ENCODE peak calls at places on chromosomes 4 and X, in ten cellular contexts. Y, H, L, D, O, A, N, V, Z and F are unnamed samples.

GRCh38 chr4:184350213-184350817 is 124.0 kb downstream of the IRF2 start:
- DNase-seq in A (no peak), Y (no peak), O (no peak), D (no peak), V (no peak), N (no peak), L (no peak), Z (no peak), H (no peak), F (no peak)

GRCh38 chr4:121408-122084 is 2.8 kb upstream of the ZNF718 start:
- DNase-seq in A (no peak), Z (no peak), O (no peak), Y (no peak), D (no peak), L (no peak), H (no peak), V (peak; percentile 32), N (no peak), F (no peak)

GRCh38 chr4:90727938-90728337 is 600.7 kb downstream of the CCSER1 start:
- DNase-seq in L (no peak), Z (no peak), O (no peak), Y (no peak), D (peak; percentile 6), H (no peak), V (no peak), A (no peak), N (no peak), F (no peak)

GRCh38 chr4:8571702-8572685 is 8.2 kb upstream of the GPR78 start:
- DNase-seq in V (no peak), L (no peak), Y (no peak), O (no peak), H (no peak), Z (no peak), A (peak; percentile 6), N (no peak), D (no peak), F (no peak)

GRCh38 chr4:137909910-137910309 is 332.2 kb downstream of the SLC7A11 start:
- DNase-seq in H (no peak), Y (no peak), O (no peak), L (peak; percentile 13), D (no peak), V (no peak), A (no peak), Z (peak; percentile 24), N (peak; percentile 14), F (no peak)

GRCh38 chrX:118975831-118976598 is 1.6 kb downstream of the LONRF3 start:
- DNase-seq in H (no peak), Z (peak; percentile 61), O (peak; percentile 86), V (peak; percentile 1), Y (peak; percentile 58), N (peak; percentile 58), L (peak; percentile 46), A (peak; percentile 79), D (no peak), F (peak; percentile 41)

GRCh38 chr4:185825737-185826136 is 13.7 kb upstream of the SORBS2 start:
- DNase-seq in Y (no peak), A (no peak), H (no peak), V (no peak), D (no peak), L (no peak), N (no peak), Z (no peak), O (no peak), F (no peak)

GRCh38 chr4:2744576-2745270 is 11.4 kb downstream of the TNIP2 start:
- DNase-seq in Y (no peak), V (no peak), O (no peak), N (no peak), Z (no peak), D (no peak), A (no peak), H (no peak), L (no peak), F (no peak)

GRCh38 chr4:3286335-3287175 is 6.3 kb upstream of the RGS12 start:
- DNase-seq in L (no peak), N (no peak), H (no peak), Z (no peak), O (no peak), V (peak; percentile 86), Y (peak; percentile 84), A (no peak), D (no peak), F (peak; percentile 88)

GRCh38 chrX:151735219-151735618 is 673 bp downstream of the CNGA2 start:
- DNase-seq in Z (no peak), L (no peak), V (no peak), A (no peak), Y (no peak), D (no peak), N (no peak), H (no peak), O (no peak), F (no peak)

GRCh38 chr4:62232755-62233280 is 1032.7 kb downstream of the ADGRL3 start:
- DNase-seq in O (no peak), L (no peak), N (no peak), H (no peak), Z (no peak), A (no peak), D (no peak), Y (no peak), V (no peak), F (no peak)

GRCh38 chr4:140645614-140646412 is 77.1 kb upstream of the UCP1 start:
- DNase-seq in O (no peak), V (no peak), Y (no peak), L (no peak), Z (no peak), H (no peak), A (peak; percentile 73), N (no peak), D (no peak), F (no peak)

GRCh38 chr4:76748649-76749048 is 149.3 kb downstream of the SOWAHB start:
- DNase-seq in A (no peak), N (peak; percentile 48), L (peak; percentile 50), H (no peak), V (peak; percentile 75), Y (no peak), Z (no peak), O (no peak), D (peak; percentile 62), F (peak; percentile 51)
- TF ChIP-seq CTCF in A (no peak), N (peak; percentile 20), L (peak; percentile 11), H (peak; percentile 49), V (peak; percentile 49), Y (no peak), Z (no peak), O (no peak), D (peak; percentile 42), F (peak; percentile 30)

DNA sequence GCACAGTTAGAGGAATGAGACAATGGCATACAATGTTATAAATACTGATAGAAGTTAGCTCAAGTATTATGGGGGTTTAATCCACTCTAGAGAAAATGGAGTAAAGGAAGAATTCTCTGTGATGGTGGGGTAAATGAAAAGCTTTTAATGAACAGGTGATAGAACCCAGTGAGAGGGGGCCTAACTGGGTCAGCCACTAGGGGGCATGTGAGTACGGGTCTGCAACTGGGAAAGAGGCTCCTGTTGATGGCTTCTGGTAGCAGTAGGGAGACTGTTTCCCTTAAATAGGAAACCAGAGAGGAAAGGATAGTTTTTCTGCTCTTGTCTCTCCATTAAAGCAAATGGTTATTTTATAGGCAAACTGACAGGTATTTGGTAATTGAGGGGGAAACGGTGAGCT is 132.8 kb upstream of the GPR101 start:
- DNase-seq in Y (no peak), O (no peak), H (no peak), N (no peak), L (no peak), Z (no peak), V (peak; percentile 4), D (no peak), A (no peak), F (no peak)
- TF ChIP-seq CTCF in Y (no peak), O (no peak), H (no peak), N (no peak), L (no peak), Z (no peak), V (peak; percentile 43), D (no peak), A (no peak), F (peak; percentile 21)

GRCh38 chrX:63506320-63506719 is 155.2 kb upstream of the SPIN4 start:
- DNase-seq in H (peak; percentile 26), Z (no peak), A (no peak), O (no peak), L (peak; percentile 61), V (peak; percentile 33), D (peak; percentile 39), Y (no peak), N (peak; percentile 62), F (peak; percentile 6)
- TF ChIP-seq CTCF in H (peak; percentile 62), Z (peak; percentile 15), A (peak; percentile 36), O (no peak), L (no peak), V (no peak), D (peak; percentile 15), Y (no peak), N (peak; percentile 32), F (peak; percentile 1)

GRCh38 chr4:47510506-47511143 is 25.6 kb downstream of the ATP10D start:
- DNase-seq in Z (no peak), L (peak; percentile 48), H (peak; percentile 23), D (peak; percentile 57), O (no peak), N (peak; percentile 45), Y (peak; percentile 18), A (no peak), V (peak; percentile 82), F (peak; percentile 52)
- TF ChIP-seq CTCF in Z (peak; percentile 15), L (peak; percentile 26), H (peak; percentile 73), D (peak; percentile 34), O (no peak), N (peak; percentile 32), Y (peak; percentile 73), A (no peak), V (no peak), F (no peak)

DNA sequence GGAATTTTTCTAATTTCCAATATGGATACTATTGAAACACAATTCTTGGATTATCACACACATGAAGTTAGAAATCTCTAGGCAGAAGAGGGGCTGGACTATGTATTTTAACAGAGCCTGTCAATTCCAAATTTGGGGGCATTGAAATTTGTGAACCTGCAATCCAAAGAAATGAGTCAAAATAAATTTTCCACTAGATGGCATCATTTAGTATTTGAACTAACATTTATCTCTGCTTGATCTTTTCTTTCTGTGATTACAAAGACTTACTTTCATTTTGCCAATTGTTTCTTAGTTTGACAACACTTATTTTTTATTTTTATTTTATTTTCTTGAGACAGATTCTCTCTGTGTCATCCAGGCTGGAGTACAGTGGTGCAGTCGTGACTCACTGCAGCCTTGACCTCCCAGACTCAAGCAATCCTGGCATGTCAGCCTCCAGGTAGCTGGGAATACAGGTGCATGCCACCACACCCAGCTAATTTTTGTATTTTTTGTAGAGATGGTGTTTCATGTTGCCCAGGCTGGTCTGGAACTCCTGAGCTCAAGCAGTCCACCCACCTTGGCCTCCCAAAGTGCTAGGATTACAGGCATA is 2.7 kb upstream of the PYURF start:
- DNase-seq in Z (no peak), A (no peak), L (peak; percentile 5), H (peak; percentile 22), D (no peak), Y (no peak), V (no peak), O (no peak), N (no peak), F (peak; percentile 33)
- TF ChIP-seq CTCF in Z (no peak), A (peak; percentile 20), L (no peak), H (peak; percentile 70), D (peak; percentile 8), Y (peak; percentile 61), V (no peak), O (peak; percentile 10), N (no peak), F (peak; percentile 11)

GRCh38 chr4:89640620-89641366 is 196.2 kb downstream of the SNCA start:
- DNase-seq in V (no peak), D (peak; percentile 63), Y (no peak), O (no peak), Z (no peak), H (no peak), N (peak; percentile 80), A (peak; percentile 41), L (peak; percentile 68), F (no peak)
- TF ChIP-seq CTCF in V (peak; percentile 10), D (peak; percentile 86), Y (no peak), O (no peak), Z (peak; percentile 29), H (peak; percentile 76), N (peak; percentile 76), A (peak; percentile 44), L (peak; percentile 64), F (peak; percentile 14)